ENCODE peak calls at places on chromosomes 6 and 20, in seven cellular contexts. One of them, this sample, is unnamed.

GRCh38 chr6:156658186-156658585 is 119.0 kb upstream of the ARID1B start:
- DNase-seq in left ventricle myocardium inferior: no peak
- DNase-seq in adrenal gland: no peak
- DNase-seq in epithelial cell of proximal tubule: no peak
- DNase-seq in endothelial cell: no peak
- DNase-seq in Caco-2: no peak
- DNase-seq in astrocyte of the cerebellum: peak
- DNase-seq in this sample: no peak

GRCh38 chr6:104256547-104257144 is 603.1 kb downstream of the HACE1 start:
- DNase-seq in astrocyte of the cerebellum: no peak
- DNase-seq in left ventricle myocardium inferior: no peak
- DNase-seq in epithelial cell of proximal tubule: no peak
- DNase-seq in endothelial cell: no peak
- DNase-seq in Caco-2: no peak
- DNase-seq in adrenal gland: no peak
- DNase-seq in this sample: no peak

GRCh38 chr6:167565388-167565787 is 240.5 kb downstream of the TTLL2 start:
- DNase-seq in Caco-2: no peak
- DNase-seq in left ventricle myocardium inferior: no peak
- DNase-seq in adrenal gland: peak
- DNase-seq in epithelial cell of proximal tubule: no peak
- DNase-seq in astrocyte of the cerebellum: no peak
- DNase-seq in endothelial cell: no peak
- DNase-seq in this sample: no peak

GRCh38 chr20:46152824-46153586 is 34.9 kb downstream of the CD40 start:
- DNase-seq in Caco-2: no peak
- DNase-seq in left ventricle myocardium inferior: no peak
- DNase-seq in epithelial cell of proximal tubule: no peak
- DNase-seq in adrenal gland: no peak
- DNase-seq in astrocyte of the cerebellum: no peak
- DNase-seq in endothelial cell: no peak
- DNase-seq in this sample: no peak

GRCh38 chr6:4763921-4764320 is 12.3 kb upstream of the CDYL start:
- DNase-seq in endothelial cell: no peak
- DNase-seq in left ventricle myocardium inferior: no peak
- DNase-seq in Caco-2: no peak
- DNase-seq in astrocyte of the cerebellum: no peak
- DNase-seq in adrenal gland: no peak
- DNase-seq in epithelial cell of proximal tubule: no peak
- DNase-seq in this sample: no peak

GRCh38 chr20:57508381-57508780 is 16.6 kb downstream of the CTCFL start:
- DNase-seq in endothelial cell: no peak
- DNase-seq in epithelial cell of proximal tubule: no peak
- DNase-seq in adrenal gland: no peak
- DNase-seq in astrocyte of the cerebellum: no peak
- DNase-seq in left ventricle myocardium inferior: no peak
- DNase-seq in Caco-2: no peak
- DNase-seq in this sample: no peak

GRCh38 chr20:25078662-25079061 is 3.3 kb downstream of the VSX1 start:
- DNase-seq in adrenal gland: no peak
- DNase-seq in endothelial cell: no peak
- DNase-seq in epithelial cell of proximal tubule: no peak
- DNase-seq in Caco-2: no peak
- DNase-seq in left ventricle myocardium inferior: no peak
- DNase-seq in astrocyte of the cerebellum: no peak
- DNase-seq in this sample: no peak

GRCh38 chr20:6053776-6054688 is at the start of gene LRRN4:
- DNase-seq in epithelial cell of proximal tubule: peak
- DNase-seq in Caco-2: peak
- DNase-seq in astrocyte of the cerebellum: no peak
- DNase-seq in left ventricle myocardium inferior: no peak
- DNase-seq in adrenal gland: no peak
- DNase-seq in endothelial cell: peak
- DNase-seq in this sample: peak

DNA sequence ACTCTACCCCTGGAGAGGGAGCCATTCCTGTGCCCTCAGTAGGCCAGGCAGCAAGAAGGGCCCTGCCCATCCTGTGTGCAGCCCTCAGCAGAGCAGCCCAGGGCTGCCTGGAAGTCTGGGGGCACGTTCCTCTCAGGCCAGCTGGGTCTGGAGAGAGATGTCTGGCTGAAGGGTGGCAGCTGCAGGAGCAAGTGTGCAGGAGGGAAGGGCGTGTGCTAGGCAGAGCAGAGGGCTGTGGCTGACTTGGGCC is 62.7 kb downstream of the NOL4L start:
- DNase-seq in epithelial cell of proximal tubule: no peak
- DNase-seq in astrocyte of the cerebellum: no peak
- DNase-seq in endothelial cell: no peak
- DNase-seq in Caco-2: no peak
- DNase-seq in left ventricle myocardium inferior: no peak
- DNase-seq in adrenal gland: no peak
- DNase-seq in this sample: no peak
- TF ChIP-seq CTCF in epithelial cell of proximal tubule: no peak
- TF ChIP-seq CTCF in astrocyte of the cerebellum: no peak
- TF ChIP-seq CTCF in endothelial cell: no peak
- TF ChIP-seq CTCF in Caco-2: no peak
- TF ChIP-seq CTCF in left ventricle myocardium inferior: no peak
- TF ChIP-seq CTCF in adrenal gland: no peak
- TF ChIP-seq CTCF in this sample: no peak

GRCh38 chr20:62143976-62144825 is 632 bp downstream of the SS18L1 start:
- DNase-seq in Caco-2: peak
- DNase-seq in adrenal gland: peak
- DNase-seq in astrocyte of the cerebellum: no peak
- DNase-seq in epithelial cell of proximal tubule: no peak
- DNase-seq in endothelial cell: peak
- DNase-seq in left ventricle myocardium inferior: peak
- DNase-seq in this sample: no peak
- TF ChIP-seq CTCF in Caco-2: no peak
- TF ChIP-seq CTCF in adrenal gland: no peak
- TF ChIP-seq CTCF in astrocyte of the cerebellum: no peak
- TF ChIP-seq CTCF in epithelial cell of proximal tubule: no peak
- TF ChIP-seq CTCF in endothelial cell: no peak
- TF ChIP-seq CTCF in left ventricle myocardium inferior: peak
- TF ChIP-seq CTCF in this sample: no peak

GRCh38 chr20:21125849-21126840 is at the start of gene KIZ:
- DNase-seq in epithelial cell of proximal tubule: no peak
- DNase-seq in left ventricle myocardium inferior: peak
- DNase-seq in astrocyte of the cerebellum: peak
- DNase-seq in endothelial cell: peak
- DNase-seq in Caco-2: peak
- DNase-seq in adrenal gland: peak
- DNase-seq in this sample: peak
- TF ChIP-seq CTCF in epithelial cell of proximal tubule: peak
- TF ChIP-seq CTCF in left ventricle myocardium inferior: peak
- TF ChIP-seq CTCF in astrocyte of the cerebellum: peak
- TF ChIP-seq CTCF in endothelial cell: no peak
- TF ChIP-seq CTCF in Caco-2: peak
- TF ChIP-seq CTCF in adrenal gland: peak
- TF ChIP-seq CTCF in this sample: peak

GRCh38 chr20:32822189-32822588 is 2.4 kb downstream of the MAPRE1 start:
- DNase-seq in Caco-2: no peak
- DNase-seq in astrocyte of the cerebellum: no peak
- DNase-seq in endothelial cell: no peak
- DNase-seq in adrenal gland: no peak
- DNase-seq in epithelial cell of proximal tubule: no peak
- DNase-seq in left ventricle myocardium inferior: no peak
- DNase-seq in this sample: no peak

GRCh38 chr20:32820698-32821378 is 1.1 kb downstream of the MAPRE1 start:
- DNase-seq in endothelial cell: no peak
- DNase-seq in adrenal gland: no peak
- DNase-seq in Caco-2: no peak
- DNase-seq in epithelial cell of proximal tubule: no peak
- DNase-seq in astrocyte of the cerebellum: no peak
- DNase-seq in left ventricle myocardium inferior: no peak
- DNase-seq in this sample: no peak

GRCh38 chr20:32823737-32824588 is 4.2 kb downstream of the MAPRE1 start:
- DNase-seq in Caco-2: peak
- DNase-seq in astrocyte of the cerebellum: no peak
- DNase-seq in adrenal gland: no peak
- DNase-seq in endothelial cell: no peak
- DNase-seq in epithelial cell of proximal tubule: no peak
- DNase-seq in left ventricle myocardium inferior: no peak
- DNase-seq in this sample: no peak

GRCh38 chr20:32820000-32820697 is 395 bp downstream of the MAPRE1 start:
- DNase-seq in endothelial cell: peak
- DNase-seq in left ventricle myocardium inferior: peak
- DNase-seq in adrenal gland: peak
- DNase-seq in astrocyte of the cerebellum: no peak
- DNase-seq in Caco-2: peak
- DNase-seq in epithelial cell of proximal tubule: no peak
- DNase-seq in this sample: no peak

DNA sequence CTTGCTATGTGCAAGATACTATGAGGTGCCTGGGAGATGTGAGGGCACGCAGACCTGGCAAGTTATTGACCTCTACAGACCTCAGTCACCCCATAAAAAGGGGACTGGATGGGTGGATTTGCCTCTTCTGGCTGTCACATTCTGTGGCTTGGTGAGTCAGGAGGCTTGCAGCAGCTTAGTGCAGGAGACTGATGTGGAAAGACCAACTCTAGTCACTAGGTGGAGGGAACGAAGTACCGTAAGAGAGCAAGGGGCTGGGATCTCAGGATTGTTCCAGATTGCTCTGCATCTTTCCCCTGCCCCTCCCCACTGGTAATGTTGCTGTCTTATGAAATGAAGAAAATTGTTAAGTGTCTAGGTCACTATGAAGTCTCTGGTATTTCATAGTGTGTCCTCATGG is 3.3 kb downstream of the MAPRE1 start:
- DNase-seq in Caco-2: peak
- DNase-seq in astrocyte of the cerebellum: peak
- DNase-seq in endothelial cell: no peak
- DNase-seq in adrenal gland: no peak
- DNase-seq in epithelial cell of proximal tubule: no peak
- DNase-seq in left ventricle myocardium inferior: no peak
- DNase-seq in this sample: peak
- TF ChIP-seq CTCF in Caco-2: no peak
- TF ChIP-seq CTCF in astrocyte of the cerebellum: peak
- TF ChIP-seq CTCF in endothelial cell: no peak
- TF ChIP-seq CTCF in adrenal gland: no peak
- TF ChIP-seq CTCF in epithelial cell of proximal tubule: peak
- TF ChIP-seq CTCF in left ventricle myocardium inferior: no peak
- TF ChIP-seq CTCF in this sample: peak

DNA sequence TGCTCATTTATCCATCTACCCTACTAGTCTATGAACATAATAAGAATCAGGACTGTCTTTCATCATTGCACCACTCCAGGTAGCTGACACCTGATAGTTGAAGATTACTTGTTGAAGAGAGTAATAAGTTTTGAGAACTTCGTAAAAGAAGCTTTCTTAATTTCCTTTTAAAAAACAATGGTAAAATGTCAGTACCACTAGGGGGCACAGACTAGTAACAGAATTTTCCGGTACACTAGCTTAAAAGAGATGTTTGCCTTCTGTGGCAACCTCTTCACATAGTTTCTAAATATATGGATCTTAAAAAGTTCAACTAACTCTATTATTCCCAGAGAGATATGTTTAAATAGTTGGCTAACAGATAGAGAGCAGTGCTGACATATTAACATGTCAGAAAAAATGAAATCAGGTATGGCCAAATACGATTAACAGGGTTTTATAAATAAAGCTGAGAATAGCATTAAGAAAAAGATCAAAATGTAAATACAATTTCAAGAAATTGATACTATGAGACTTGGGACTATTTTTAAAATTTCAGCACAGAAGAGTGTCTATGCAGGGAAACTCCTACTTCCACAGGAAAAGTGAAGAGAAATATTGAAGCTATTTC is 5.4 kb upstream of the KCNQ5 start:
- DNase-seq in endothelial cell: no peak
- DNase-seq in left ventricle myocardium inferior: no peak
- DNase-seq in epithelial cell of proximal tubule: no peak
- DNase-seq in astrocyte of the cerebellum: peak
- DNase-seq in Caco-2: no peak
- DNase-seq in adrenal gland: no peak
- DNase-seq in this sample: no peak
- TF ChIP-seq CTCF in endothelial cell: peak
- TF ChIP-seq CTCF in left ventricle myocardium inferior: peak
- TF ChIP-seq CTCF in epithelial cell of proximal tubule: peak
- TF ChIP-seq CTCF in astrocyte of the cerebellum: peak
- TF ChIP-seq CTCF in Caco-2: peak
- TF ChIP-seq CTCF in adrenal gland: peak
- TF ChIP-seq CTCF in this sample: peak

GRCh38 chr6:144285548-144285797 is 338 bp downstream of the UTRN start:
- DNase-seq in epithelial cell of proximal tubule: no peak
- DNase-seq in astrocyte of the cerebellum: no peak
- DNase-seq in endothelial cell: no peak
- DNase-seq in adrenal gland: no peak
- DNase-seq in left ventricle myocardium inferior: no peak
- DNase-seq in Caco-2: no peak
- DNase-seq in this sample: no peak

GRCh38 chr6:144284753-144285547 is at the start of gene UTRN:
- DNase-seq in epithelial cell of proximal tubule: no peak
- DNase-seq in adrenal gland: peak
- DNase-seq in Caco-2: peak
- DNase-seq in left ventricle myocardium inferior: peak
- DNase-seq in astrocyte of the cerebellum: no peak
- DNase-seq in endothelial cell: peak
- DNase-seq in this sample: no peak

GRCh38 chr6:144285798-144286502 is 815 bp downstream of the UTRN start:
- DNase-seq in Caco-2: peak
- DNase-seq in astrocyte of the cerebellum: no peak
- DNase-seq in epithelial cell of proximal tubule: no peak
- DNase-seq in left ventricle myocardium inferior: peak
- DNase-seq in endothelial cell: peak
- DNase-seq in adrenal gland: peak
- DNase-seq in this sample: no peak

GRCh38 chr6:144284474-144284752 is 722 bp upstream of the UTRN start:
- DNase-seq in Caco-2: no peak
- DNase-seq in epithelial cell of proximal tubule: no peak
- DNase-seq in left ventricle myocardium inferior: no peak
- DNase-seq in astrocyte of the cerebellum: no peak
- DNase-seq in endothelial cell: no peak
- DNase-seq in adrenal gland: no peak
- DNase-seq in this sample: no peak

GRCh38 chr6:144283781-144284473 is 1.2 kb upstream of the UTRN start:
- DNase-seq in astrocyte of the cerebellum: no peak
- DNase-seq in endothelial cell: no peak
- DNase-seq in adrenal gland: no peak
- DNase-seq in left ventricle myocardium inferior: no peak
- DNase-seq in Caco-2: no peak
- DNase-seq in epithelial cell of proximal tubule: no peak
- DNase-seq in this sample: no peak
- TF ChIP-seq CTCF in astrocyte of the cerebellum: peak
- TF ChIP-seq CTCF in endothelial cell: no peak
- TF ChIP-seq CTCF in adrenal gland: peak
- TF ChIP-seq CTCF in left ventricle myocardium inferior: no peak
- TF ChIP-seq CTCF in Caco-2: peak
- TF ChIP-seq CTCF in epithelial cell of proximal tubule: peak
- TF ChIP-seq CTCF in this sample: no peak

DNA sequence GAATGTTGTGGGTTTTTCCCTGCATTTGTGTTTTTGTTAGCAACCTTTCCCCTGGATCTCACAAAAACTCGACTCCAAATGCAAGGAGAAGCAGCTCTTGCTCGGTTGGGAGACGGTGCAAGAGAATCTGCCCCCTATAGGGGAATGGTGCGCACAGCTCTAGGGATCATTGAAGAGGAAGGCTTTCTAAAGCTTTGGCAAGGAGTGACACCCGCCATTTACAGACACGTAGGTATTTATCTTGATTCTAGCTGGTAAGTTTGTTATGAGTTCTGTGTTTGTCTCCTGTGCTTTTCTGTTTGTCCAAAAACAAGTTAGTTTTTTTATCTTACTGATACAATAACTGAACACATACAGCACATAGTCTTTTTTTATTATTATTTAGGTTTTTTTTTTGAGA is 3.0 kb downstream of the SLC25A27 start:
- DNase-seq in astrocyte of the cerebellum: no peak
- DNase-seq in endothelial cell: peak
- DNase-seq in Caco-2: peak
- DNase-seq in epithelial cell of proximal tubule: no peak
- DNase-seq in left ventricle myocardium inferior: no peak
- DNase-seq in adrenal gland: no peak
- DNase-seq in this sample: no peak
- TF ChIP-seq CTCF in astrocyte of the cerebellum: peak
- TF ChIP-seq CTCF in endothelial cell: peak
- TF ChIP-seq CTCF in Caco-2: no peak
- TF ChIP-seq CTCF in epithelial cell of proximal tubule: peak
- TF ChIP-seq CTCF in left ventricle myocardium inferior: no peak
- TF ChIP-seq CTCF in adrenal gland: no peak
- TF ChIP-seq CTCF in this sample: peak